ENCODE peak calls at places on chromosome 18, in five cellular contexts. Z is heart right ventricle, V is GM23248, C is aorta, U is right cardiac atrium. G is an unnamed sample.

GRCh38 chr18:63949068-63949737 is at the start of gene HMSD:
- DNase-seq in Z (peak; percentile 52), V (peak; percentile 50), C (peak; percentile 87), U (peak; percentile 62), G (peak; percentile 34)

GRCh38 chr18:75276813-75277628 is 66.4 kb downstream of the TSHZ1 start:
- DNase-seq in Z (no peak), V (peak; percentile 77), C (no peak), U (no peak), G (no peak)

GRCh38 chr18:50986360-50987087 is 18.7 kb downstream of the ELAC1 start:
- DNase-seq in Z (no peak), V (peak; percentile 84), C (no peak), U (no peak), G (no peak)

GRCh38 chr18:43277164-43277600 is at the start of gene SYT4:
- DNase-seq in Z (peak; percentile 13), V (peak; percentile 63), C (no peak), U (peak; percentile 28), G (no peak)

GRCh38 chr18:56576826-56577573 is 61.4 kb downstream of the TXNL1 start:
- DNase-seq in Z (peak; percentile 71), V (no peak), C (no peak), U (peak; percentile 61), G (no peak)

GRCh38 chr18:61870151-61870550 is 22.7 kb downstream of the RNF152 start:
- DNase-seq in Z (no peak), V (peak; percentile 8), C (no peak), U (no peak), G (no peak)

GRCh38 chr18:76960528-76961035 is 138.2 kb downstream of the ZNF236 start:
- DNase-seq in Z (no peak), V (no peak), C (peak; percentile 21), U (no peak), G (no peak)

GRCh38 chr18:42174909-42175308 is 219.9 kb downstream of the PIK3C3 start:
- DNase-seq in Z (no peak), V (peak; percentile 14), C (no peak), U (no peak), G (no peak)

GRCh38 chr18:21853020-21853419 is 112.4 kb downstream of the MIB1 start:
- DNase-seq in Z (no peak), V (no peak), C (no peak), U (no peak), G (no peak)

GRCh38 chr18:13025233-13025632 is 34.1 kb downstream of the CEP192 start:
- DNase-seq in Z (no peak), V (no peak), C (no peak), U (no peak), G (no peak)

GRCh38 chr18:13026583-13027270 is 35.6 kb downstream of the CEP192 start:
- DNase-seq in Z (no peak), V (peak; percentile 7), C (no peak), U (no peak), G (no peak)

GRCh38 chr18:13032173-13032572 is 41.0 kb downstream of the CEP192 start:
- DNase-seq in Z (no peak), V (no peak), C (no peak), U (no peak), G (no peak)

DNA sequence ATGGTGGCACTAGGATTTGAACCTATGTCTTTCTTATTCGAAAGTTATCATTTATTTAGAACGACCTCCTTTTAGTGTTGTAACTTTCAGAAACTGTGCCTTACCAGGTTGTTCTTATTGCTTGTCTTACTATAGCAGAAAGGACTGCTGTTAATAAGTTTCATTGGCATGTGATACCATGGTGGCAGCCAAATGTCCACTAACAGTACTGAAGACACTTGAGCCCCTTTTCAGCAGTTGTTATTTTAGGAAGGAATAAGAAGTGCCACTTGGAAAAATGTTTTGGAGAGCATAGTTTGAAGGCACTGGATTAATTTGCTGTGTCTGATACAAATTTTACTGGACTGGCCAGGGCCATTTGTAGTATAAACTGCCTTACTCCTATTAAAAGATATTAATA is 37.7 kb downstream of the CEP192 start:
- DNase-seq in Z (no peak), V (no peak), C (no peak), U (no peak), G (no peak)
- H3K27ac ChIP-seq in Z (no peak overlapping the region), V (no peak overlapping the region), C (no peak overlapping the region), U (no peak overlapping the region), G (no peak overlapping the region)

GRCh38 chr18:48138660-48139426 is 208.4 kb upstream of the SMAD2 start:
- DNase-seq in Z (no peak), V (no peak), C (no peak), U (no peak), G (no peak)
- H3K4me1 ChIP-seq in Z (peaks cover 13% of the 10 kb centered on the region), V (no peaks in the 10 kb centered on the region), C (no peaks in the 10 kb centered on the region), U (peaks cover 8% of the 10 kb centered on the region), G (peaks cover 13% of the 10 kb centered on the region)

GRCh38 chr18:24799176-24799575 is 338.7 kb downstream of the HRH4 start:
- DNase-seq in Z (no peak), V (no peak), C (no peak), U (no peak), G (no peak)

GRCh38 chr18:24802439-24802838 is 342.0 kb downstream of the HRH4 start:
- DNase-seq in Z (no peak), V (no peak), C (no peak), U (no peak), G (no peak)

GRCh38 chr18:24801011-24801410 is 340.6 kb downstream of the HRH4 start:
- DNase-seq in Z (no peak), V (peak; percentile 40), C (no peak), U (no peak), G (no peak)

GRCh38 chr18:24797987-24798386 is 337.6 kb downstream of the HRH4 start:
- DNase-seq in Z (no peak), V (no peak), C (no peak), U (no peak), G (no peak)

DNA sequence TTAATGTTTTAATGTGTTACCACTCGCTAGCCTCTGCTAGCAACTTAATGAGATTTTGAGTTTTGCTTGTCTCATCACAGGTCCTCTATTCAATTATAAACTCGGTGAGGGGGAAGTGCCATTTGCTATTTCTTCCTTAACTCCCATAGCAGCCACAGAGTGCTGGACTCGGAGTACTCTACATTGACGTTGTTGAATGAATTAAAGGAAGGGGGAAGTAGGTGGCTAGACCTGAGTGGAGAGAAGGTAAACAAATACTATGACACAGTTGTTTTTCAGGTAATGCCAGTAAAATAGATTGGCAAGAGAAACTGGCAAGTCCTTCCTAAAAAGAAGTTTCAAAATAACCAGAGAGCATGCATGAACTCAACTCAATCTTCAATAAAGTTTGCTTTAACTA is 339.3 kb downstream of the HRH4 start:
- DNase-seq in Z (no peak), V (no peak), C (no peak), U (no peak), G (no peak)
- H3K4me3 ChIP-seq in Z (no peak overlapping the region), V (no peak overlapping the region), C (no peak overlapping the region), U (no peak overlapping the region), G (no peak overlapping the region)

GRCh38 chr18:48470484-48471180 is 61.4 kb upstream of the ZBTB7C start:
- DNase-seq in Z (no peak), V (peak; percentile 70), C (no peak), U (no peak), G (no peak)
- H3K27ac ChIP-seq in Z (peak overlapping the region; percentile 32), V (peak overlapping the region; percentile 80), C (no peak overlapping the region), U (peak overlapping the region; percentile 85), G (no peak overlapping the region)

GRCh38 chr18:57794951-57795728 is 8.0 kb downstream of the ATP8B1 start:
- DNase-seq in Z (no peak), V (no peak), C (no peak), U (no peak), G (no peak)
- H3K4me1 ChIP-seq in Z (peaks cover 20% of the 10 kb centered on the region), V (peaks cover 29% of the 10 kb centered on the region), C (peaks cover 9% of the 10 kb centered on the region), U (peaks cover 10% of the 10 kb centered on the region), G (peaks cover 22% of the 10 kb centered on the region)

GRCh38 chr18:58143391-58143790 is 99.4 kb downstream of the NEDD4L start:
- DNase-seq in Z (no peak), V (no peak), C (no peak), U (no peak), G (no peak)
- H3K4me3 ChIP-seq in Z (no peak overlapping the region), V (no peak overlapping the region), C (no peak overlapping the region), U (no peak overlapping the region), G (no peak overlapping the region)

GRCh38 chr18:79439201-79440023 is 43.7 kb downstream of the NFATC1 start:
- DNase-seq in Z (no peak), V (no peak), C (no peak), U (no peak), G (peak; percentile 92)
- H3K27ac ChIP-seq in Z (no peak overlapping the region), V (no peak overlapping the region), C (no peak overlapping the region), U (no peak overlapping the region), G (peak overlapping the region; percentile 85)

GRCh38 chr18:9721893-9722515 is 13.9 kb downstream of the RAB31 start:
- DNase-seq in Z (no peak), V (no peak), C (no peak), U (no peak), G (no peak)
- H3K4me1 ChIP-seq in Z (no peaks in the 10 kb centered on the region), V (peaks cover 16% of the 10 kb centered on the region), C (no peaks in the 10 kb centered on the region), U (no peaks in the 10 kb centered on the region), G (peaks cover 4% of the 10 kb centered on the region)

G was measured in psoas muscle.